ENCODE peak calls at places on chromosomes 12 and 14, in eight cellular contexts. One of them, this sample, is unnamed.

GRCh38 chr12:64752833-64753238 is 6.4 kb downstream of the GNS start:
- DNase-seq in HL-60: no peak
- DNase-seq in stomach: no peak
- DNase-seq in epithelial cell of prostate: no peak
- DNase-seq in activated naive CD8-positive, alpha-beta T cell treated with anti-CD3 and anti-CD28 coated beads, Interleukin-2, amount 50 U/mL, for 24 hours: no peak
- DNase-seq in body of pancreas: no peak
- DNase-seq in cardiac muscle cell: peak
- DNase-seq in CD8-positive, alpha-beta T cell: no peak
- DNase-seq in this sample: no peak

GRCh38 chr12:111581434-111582132 is 17.5 kb downstream of the ATXN2 start:
- DNase-seq in epithelial cell of prostate: no peak
- DNase-seq in activated naive CD8-positive, alpha-beta T cell treated with anti-CD3 and anti-CD28 coated beads, Interleukin-2, amount 50 U/mL, for 24 hours: no peak
- DNase-seq in body of pancreas: no peak
- DNase-seq in CD8-positive, alpha-beta T cell: no peak
- DNase-seq in HL-60: no peak
- DNase-seq in stomach: no peak
- DNase-seq in cardiac muscle cell: no peak
- DNase-seq in this sample: no peak

GRCh38 chr14:105700622-105701288 is 174.4 kb downstream of the TMEM121 start:
- DNase-seq in epithelial cell of prostate: no peak
- DNase-seq in activated naive CD8-positive, alpha-beta T cell treated with anti-CD3 and anti-CD28 coated beads, Interleukin-2, amount 50 U/mL, for 24 hours: no peak
- DNase-seq in body of pancreas: no peak
- DNase-seq in HL-60: no peak
- DNase-seq in cardiac muscle cell: no peak
- DNase-seq in stomach: no peak
- DNase-seq in CD8-positive, alpha-beta T cell: no peak
- DNase-seq in this sample: no peak

GRCh38 chr14:90281261-90281660 is 24.9 kb downstream of the PSMC1 start:
- DNase-seq in HL-60: no peak
- DNase-seq in epithelial cell of prostate: peak
- DNase-seq in CD8-positive, alpha-beta T cell: no peak
- DNase-seq in cardiac muscle cell: peak
- DNase-seq in activated naive CD8-positive, alpha-beta T cell treated with anti-CD3 and anti-CD28 coated beads, Interleukin-2, amount 50 U/mL, for 24 hours: no peak
- DNase-seq in body of pancreas: no peak
- DNase-seq in stomach: no peak
- DNase-seq in this sample: no peak

GRCh38 chr14:83071888-83072501 is 1538.3 kb upstream of the SEL1L start:
- DNase-seq in stomach: no peak
- DNase-seq in HL-60: no peak
- DNase-seq in epithelial cell of prostate: no peak
- DNase-seq in CD8-positive, alpha-beta T cell: no peak
- DNase-seq in body of pancreas: no peak
- DNase-seq in activated naive CD8-positive, alpha-beta T cell treated with anti-CD3 and anti-CD28 coated beads, Interleukin-2, amount 50 U/mL, for 24 hours: no peak
- DNase-seq in cardiac muscle cell: peak
- DNase-seq in this sample: no peak

GRCh38 chr12:102816816-102817434 is 100.1 kb downstream of the PAH start:
- DNase-seq in body of pancreas: no peak
- DNase-seq in activated naive CD8-positive, alpha-beta T cell treated with anti-CD3 and anti-CD28 coated beads, Interleukin-2, amount 50 U/mL, for 24 hours: no peak
- DNase-seq in CD8-positive, alpha-beta T cell: no peak
- DNase-seq in HL-60: no peak
- DNase-seq in cardiac muscle cell: peak
- DNase-seq in stomach: no peak
- DNase-seq in epithelial cell of prostate: no peak
- DNase-seq in this sample: no peak

GRCh38 chr14:71408362-71409035 is 501.2 kb downstream of the PCNX1 start:
- DNase-seq in HL-60: no peak
- DNase-seq in stomach: no peak
- DNase-seq in CD8-positive, alpha-beta T cell: no peak
- DNase-seq in activated naive CD8-positive, alpha-beta T cell treated with anti-CD3 and anti-CD28 coated beads, Interleukin-2, amount 50 U/mL, for 24 hours: no peak
- DNase-seq in cardiac muscle cell: no peak
- DNase-seq in epithelial cell of prostate: no peak
- DNase-seq in body of pancreas: no peak
- DNase-seq in this sample: no peak

GRCh38 chr14:71475916-71476315 is 456.3 kb upstream of the RGS6 start:
- DNase-seq in stomach: no peak
- DNase-seq in epithelial cell of prostate: no peak
- DNase-seq in body of pancreas: no peak
- DNase-seq in activated naive CD8-positive, alpha-beta T cell treated with anti-CD3 and anti-CD28 coated beads, Interleukin-2, amount 50 U/mL, for 24 hours: peak
- DNase-seq in cardiac muscle cell: no peak
- DNase-seq in HL-60: no peak
- DNase-seq in CD8-positive, alpha-beta T cell: no peak
- DNase-seq in this sample: no peak

GRCh38 chr14:63174760-63175191 is 29.5 kb upstream of the RHOJ start:
- DNase-seq in cardiac muscle cell: peak
- DNase-seq in activated naive CD8-positive, alpha-beta T cell treated with anti-CD3 and anti-CD28 coated beads, Interleukin-2, amount 50 U/mL, for 24 hours: no peak
- DNase-seq in stomach: no peak
- DNase-seq in CD8-positive, alpha-beta T cell: no peak
- DNase-seq in body of pancreas: peak
- DNase-seq in HL-60: no peak
- DNase-seq in epithelial cell of prostate: peak
- DNase-seq in this sample: no peak

GRCh38 chr12:54401127-54401526 is 16.6 kb upstream of the ZNF385A start:
- DNase-seq in body of pancreas: no peak
- DNase-seq in HL-60: no peak
- DNase-seq in CD8-positive, alpha-beta T cell: no peak
- DNase-seq in cardiac muscle cell: no peak
- DNase-seq in epithelial cell of prostate: no peak
- DNase-seq in activated naive CD8-positive, alpha-beta T cell treated with anti-CD3 and anti-CD28 coated beads, Interleukin-2, amount 50 U/mL, for 24 hours: no peak
- DNase-seq in stomach: no peak
- DNase-seq in this sample: no peak

GRCh38 chr14:64215274-64215673 is 78.9 kb downstream of the ESR2 start:
- DNase-seq in body of pancreas: no peak
- DNase-seq in stomach: no peak
- DNase-seq in epithelial cell of prostate: no peak
- DNase-seq in cardiac muscle cell: no peak
- DNase-seq in CD8-positive, alpha-beta T cell: no peak
- DNase-seq in HL-60: no peak
- DNase-seq in activated naive CD8-positive, alpha-beta T cell treated with anti-CD3 and anti-CD28 coated beads, Interleukin-2, amount 50 U/mL, for 24 hours: no peak
- DNase-seq in this sample: no peak

GRCh38 chr12:43407816-43408645 is 144.0 kb downstream of the ADAMTS20 start:
- DNase-seq in cardiac muscle cell: no peak
- DNase-seq in body of pancreas: no peak
- DNase-seq in CD8-positive, alpha-beta T cell: no peak
- DNase-seq in activated naive CD8-positive, alpha-beta T cell treated with anti-CD3 and anti-CD28 coated beads, Interleukin-2, amount 50 U/mL, for 24 hours: no peak
- DNase-seq in stomach: no peak
- DNase-seq in epithelial cell of prostate: no peak
- DNase-seq in HL-60: no peak
- DNase-seq in this sample: no peak

GRCh38 chr12:102167821-102168605 is 29.6 kb downstream of the PMCH start:
- DNase-seq in epithelial cell of prostate: no peak
- DNase-seq in stomach: no peak
- DNase-seq in HL-60: no peak
- DNase-seq in cardiac muscle cell: no peak
- DNase-seq in CD8-positive, alpha-beta T cell: no peak
- DNase-seq in activated naive CD8-positive, alpha-beta T cell treated with anti-CD3 and anti-CD28 coated beads, Interleukin-2, amount 50 U/mL, for 24 hours: no peak
- DNase-seq in body of pancreas: no peak
- DNase-seq in this sample: no peak

GRCh38 chr14:72600551-72601330 is 293.2 kb downstream of the DPF3 start:
- DNase-seq in activated naive CD8-positive, alpha-beta T cell treated with anti-CD3 and anti-CD28 coated beads, Interleukin-2, amount 50 U/mL, for 24 hours: no peak
- DNase-seq in cardiac muscle cell: no peak
- DNase-seq in body of pancreas: no peak
- DNase-seq in CD8-positive, alpha-beta T cell: no peak
- DNase-seq in epithelial cell of prostate: no peak
- DNase-seq in stomach: no peak
- DNase-seq in HL-60: no peak
- DNase-seq in this sample: no peak

GRCh38 chr12:27383429-27384260 is 51.0 kb downstream of the BMAL2 start:
- DNase-seq in CD8-positive, alpha-beta T cell: peak
- DNase-seq in activated naive CD8-positive, alpha-beta T cell treated with anti-CD3 and anti-CD28 coated beads, Interleukin-2, amount 50 U/mL, for 24 hours: peak
- DNase-seq in HL-60: peak
- DNase-seq in body of pancreas: peak
- DNase-seq in cardiac muscle cell: peak
- DNase-seq in stomach: peak
- DNase-seq in epithelial cell of prostate: peak
- DNase-seq in this sample: peak

GRCh38 chr12:89225401-89225800 is 126.9 kb downstream of the DUSP6 start:
- DNase-seq in stomach: no peak
- DNase-seq in cardiac muscle cell: no peak
- DNase-seq in activated naive CD8-positive, alpha-beta T cell treated with anti-CD3 and anti-CD28 coated beads, Interleukin-2, amount 50 U/mL, for 24 hours: peak
- DNase-seq in CD8-positive, alpha-beta T cell: peak
- DNase-seq in body of pancreas: no peak
- DNase-seq in HL-60: no peak
- DNase-seq in epithelial cell of prostate: peak
- DNase-seq in this sample: peak

GRCh38 chr14:66076166-66076565 is 410.0 kb upstream of the CCDC196 start:
- DNase-seq in epithelial cell of prostate: no peak
- DNase-seq in stomach: no peak
- DNase-seq in body of pancreas: no peak
- DNase-seq in HL-60: no peak
- DNase-seq in cardiac muscle cell: no peak
- DNase-seq in activated naive CD8-positive, alpha-beta T cell treated with anti-CD3 and anti-CD28 coated beads, Interleukin-2, amount 50 U/mL, for 24 hours: no peak
- DNase-seq in CD8-positive, alpha-beta T cell: no peak
- DNase-seq in this sample: no peak

GRCh38 chr14:66099931-66100330 is 386.2 kb upstream of the CCDC196 start:
- DNase-seq in HL-60: no peak
- DNase-seq in epithelial cell of prostate: no peak
- DNase-seq in cardiac muscle cell: no peak
- DNase-seq in activated naive CD8-positive, alpha-beta T cell treated with anti-CD3 and anti-CD28 coated beads, Interleukin-2, amount 50 U/mL, for 24 hours: no peak
- DNase-seq in CD8-positive, alpha-beta T cell: no peak
- DNase-seq in body of pancreas: no peak
- DNase-seq in stomach: no peak
- DNase-seq in this sample: no peak

GRCh38 chr12:46187023-46187422 is 81.8 kb downstream of the SLC38A1 start:
- DNase-seq in epithelial cell of prostate: peak
- DNase-seq in body of pancreas: peak
- DNase-seq in cardiac muscle cell: peak
- DNase-seq in stomach: no peak
- DNase-seq in HL-60: no peak
- DNase-seq in activated naive CD8-positive, alpha-beta T cell treated with anti-CD3 and anti-CD28 coated beads, Interleukin-2, amount 50 U/mL, for 24 hours: no peak
- DNase-seq in CD8-positive, alpha-beta T cell: no peak
- DNase-seq in this sample: peak

GRCh38 chr12:101653503-101653902 is 43.9 kb upstream of the CHPT1 start:
- DNase-seq in HL-60: no peak
- DNase-seq in activated naive CD8-positive, alpha-beta T cell treated with anti-CD3 and anti-CD28 coated beads, Interleukin-2, amount 50 U/mL, for 24 hours: no peak
- DNase-seq in CD8-positive, alpha-beta T cell: no peak
- DNase-seq in cardiac muscle cell: no peak
- DNase-seq in stomach: no peak
- DNase-seq in body of pancreas: no peak
- DNase-seq in epithelial cell of prostate: no peak
- DNase-seq in this sample: no peak

GRCh38 chr14:99679996-99680395 is 4.1 kb upstream of the CYP46A1 start:
- DNase-seq in HL-60: no peak
- DNase-seq in activated naive CD8-positive, alpha-beta T cell treated with anti-CD3 and anti-CD28 coated beads, Interleukin-2, amount 50 U/mL, for 24 hours: no peak
- DNase-seq in epithelial cell of prostate: no peak
- DNase-seq in cardiac muscle cell: no peak
- DNase-seq in body of pancreas: no peak
- DNase-seq in CD8-positive, alpha-beta T cell: no peak
- DNase-seq in stomach: no peak
- DNase-seq in this sample: no peak

GRCh38 chr12:47017041-47017713 is 62.2 kb upstream of the PCED1B start:
- DNase-seq in HL-60: no peak
- DNase-seq in epithelial cell of prostate: no peak
- DNase-seq in activated naive CD8-positive, alpha-beta T cell treated with anti-CD3 and anti-CD28 coated beads, Interleukin-2, amount 50 U/mL, for 24 hours: no peak
- DNase-seq in cardiac muscle cell: no peak
- DNase-seq in body of pancreas: no peak
- DNase-seq in stomach: no peak
- DNase-seq in CD8-positive, alpha-beta T cell: no peak
- DNase-seq in this sample: no peak

GRCh38 chr12:90515199-90516175 is 439.5 kb downstream of the CCER1 start:
- DNase-seq in cardiac muscle cell: peak
- DNase-seq in stomach: no peak
- DNase-seq in HL-60: no peak
- DNase-seq in CD8-positive, alpha-beta T cell: no peak
- DNase-seq in activated naive CD8-positive, alpha-beta T cell treated with anti-CD3 and anti-CD28 coated beads, Interleukin-2, amount 50 U/mL, for 24 hours: no peak
- DNase-seq in body of pancreas: no peak
- DNase-seq in epithelial cell of prostate: no peak
- DNase-seq in this sample: no peak

GRCh38 chr12:47820631-47821345 is 1.1 kb upstream of the HDAC7 start:
- DNase-seq in cardiac muscle cell: peak
- DNase-seq in body of pancreas: peak
- DNase-seq in HL-60: peak
- DNase-seq in CD8-positive, alpha-beta T cell: no peak
- DNase-seq in epithelial cell of prostate: no peak
- DNase-seq in activated naive CD8-positive, alpha-beta T cell treated with anti-CD3 and anti-CD28 coated beads, Interleukin-2, amount 50 U/mL, for 24 hours: no peak
- DNase-seq in stomach: peak
- DNase-seq in this sample: peak

GRCh38 chr14:82398313-82398712 is 864.7 kb upstream of the SEL1L start:
- DNase-seq in body of pancreas: no peak
- DNase-seq in activated naive CD8-positive, alpha-beta T cell treated with anti-CD3 and anti-CD28 coated beads, Interleukin-2, amount 50 U/mL, for 24 hours: no peak
- DNase-seq in stomach: no peak
- DNase-seq in HL-60: no peak
- DNase-seq in cardiac muscle cell: no peak
- DNase-seq in epithelial cell of prostate: no peak
- DNase-seq in CD8-positive, alpha-beta T cell: no peak
- DNase-seq in this sample: no peak

GRCh38 chr14:34733245-34733644 is 18.9 kb upstream of the CFL2 start:
- DNase-seq in CD8-positive, alpha-beta T cell: no peak
- DNase-seq in HL-60: no peak
- DNase-seq in stomach: no peak
- DNase-seq in activated naive CD8-positive, alpha-beta T cell treated with anti-CD3 and anti-CD28 coated beads, Interleukin-2, amount 50 U/mL, for 24 hours: no peak
- DNase-seq in body of pancreas: no peak
- DNase-seq in epithelial cell of prostate: peak
- DNase-seq in cardiac muscle cell: peak
- DNase-seq in this sample: no peak

GRCh38 chr12:81573228-81573627 is 185.9 kb downstream of the PPFIA2 start:
- DNase-seq in stomach: no peak
- DNase-seq in epithelial cell of prostate: no peak
- DNase-seq in body of pancreas: no peak
- DNase-seq in activated naive CD8-positive, alpha-beta T cell treated with anti-CD3 and anti-CD28 coated beads, Interleukin-2, amount 50 U/mL, for 24 hours: no peak
- DNase-seq in cardiac muscle cell: peak
- DNase-seq in CD8-positive, alpha-beta T cell: no peak
- DNase-seq in HL-60: no peak
- DNase-seq in this sample: no peak

GRCh38 chr14:90427848-90428426 is 31.1 kb downstream of the CALM1 start:
- DNase-seq in CD8-positive, alpha-beta T cell: no peak
- DNase-seq in body of pancreas: no peak
- DNase-seq in stomach: no peak
- DNase-seq in cardiac muscle cell: no peak
- DNase-seq in epithelial cell of prostate: no peak
- DNase-seq in HL-60: no peak
- DNase-seq in activated naive CD8-positive, alpha-beta T cell treated with anti-CD3 and anti-CD28 coated beads, Interleukin-2, amount 50 U/mL, for 24 hours: no peak
- DNase-seq in this sample: no peak

GRCh38 chr14:100979780-100980179 is 76.3 kb upstream of the RTL1 start:
- DNase-seq in activated naive CD8-positive, alpha-beta T cell treated with anti-CD3 and anti-CD28 coated beads, Interleukin-2, amount 50 U/mL, for 24 hours: no peak
- DNase-seq in CD8-positive, alpha-beta T cell: no peak
- DNase-seq in body of pancreas: no peak
- DNase-seq in stomach: no peak
- DNase-seq in HL-60: no peak
- DNase-seq in epithelial cell of prostate: no peak
- DNase-seq in cardiac muscle cell: peak
- DNase-seq in this sample: no peak

GRCh38 chr14:56555921-56556570 is 23.6 kb upstream of the TMEM260 start:
- DNase-seq in HL-60: no peak
- DNase-seq in CD8-positive, alpha-beta T cell: no peak
- DNase-seq in cardiac muscle cell: peak
- DNase-seq in stomach: no peak
- DNase-seq in epithelial cell of prostate: peak
- DNase-seq in activated naive CD8-positive, alpha-beta T cell treated with anti-CD3 and anti-CD28 coated beads, Interleukin-2, amount 50 U/mL, for 24 hours: no peak
- DNase-seq in body of pancreas: no peak
- DNase-seq in this sample: no peak

GRCh38 chr12:123045678-123046077 is 65.2 kb downstream of the ARL6IP4 start:
- DNase-seq in activated naive CD8-positive, alpha-beta T cell treated with anti-CD3 and anti-CD28 coated beads, Interleukin-2, amount 50 U/mL, for 24 hours: no peak
- DNase-seq in body of pancreas: no peak
- DNase-seq in epithelial cell of prostate: no peak
- DNase-seq in HL-60: no peak
- DNase-seq in CD8-positive, alpha-beta T cell: no peak
- DNase-seq in cardiac muscle cell: no peak
- DNase-seq in stomach: no peak
- DNase-seq in this sample: no peak

GRCh38 chr12:110245278-110245868 is 35.7 kb upstream of the ATP2A2 start:
- DNase-seq in HL-60: no peak
- DNase-seq in body of pancreas: no peak
- DNase-seq in stomach: peak
- DNase-seq in CD8-positive, alpha-beta T cell: peak
- DNase-seq in cardiac muscle cell: no peak
- DNase-seq in activated naive CD8-positive, alpha-beta T cell treated with anti-CD3 and anti-CD28 coated beads, Interleukin-2, amount 50 U/mL, for 24 hours: peak
- DNase-seq in epithelial cell of prostate: no peak
- DNase-seq in this sample: no peak

GRCh38 chr12:13666806-13667205 is 314.6 kb downstream of the GRIN2B start:
- DNase-seq in cardiac muscle cell: no peak
- DNase-seq in CD8-positive, alpha-beta T cell: no peak
- DNase-seq in HL-60: no peak
- DNase-seq in body of pancreas: no peak
- DNase-seq in epithelial cell of prostate: no peak
- DNase-seq in stomach: no peak
- DNase-seq in activated naive CD8-positive, alpha-beta T cell treated with anti-CD3 and anti-CD28 coated beads, Interleukin-2, amount 50 U/mL, for 24 hours: no peak
- DNase-seq in this sample: no peak

GRCh38 chr14:67798731-67799130 is 17.7 kb downstream of the ZFYVE26 start:
- DNase-seq in CD8-positive, alpha-beta T cell: no peak
- DNase-seq in body of pancreas: no peak
- DNase-seq in epithelial cell of prostate: no peak
- DNase-seq in stomach: no peak
- DNase-seq in activated naive CD8-positive, alpha-beta T cell treated with anti-CD3 and anti-CD28 coated beads, Interleukin-2, amount 50 U/mL, for 24 hours: no peak
- DNase-seq in cardiac muscle cell: no peak
- DNase-seq in HL-60: no peak
- DNase-seq in this sample: no peak